ENCODE peak calls at places on chromosomes 11 and 22, in six cellular contexts. P is neuronal stem cell, M is IMR-90, C is H9, H is H1, L is mesendoderm. J is an unnamed sample.

GRCh38 chr11:122069946-122070345 is 46.1 kb downstream of the BLID start:
- DNase-seq in H (no peak), M (peak), L (peak), C (peak), P (peak), J (peak)

GRCh38 chr11:29481721-29482120 is 535.1 kb downstream of the KCNA4 start:
- DNase-seq in M (no peak), P (no peak), H (no peak), L (no peak), C (no peak), J (no peak)

GRCh38 chr11:128465946-128466688 is 121.2 kb downstream of the ETS1 start:
- DNase-seq in C (no peak), M (no peak), L (no peak), P (no peak), H (no peak), J (no peak)

GRCh38 chr11:119729581-119730346 is 764 bp upstream of the NECTIN1 start:
- DNase-seq in M (peak), L (peak), P (peak), H (peak), C (peak), J (peak)

GRCh38 chr22:39472570-39473556 is 16.1 kb downstream of the MGAT3 start:
- DNase-seq in P (no peak), H (no peak), M (no peak), C (peak), L (peak), J (no peak)

GRCh38 chr11:12133539-12134238 is 23.3 kb downstream of the MICAL2 start:
- DNase-seq in C (no peak), L (no peak), P (no peak), H (no peak), M (no peak), J (no peak)

GRCh38 chr11:57300785-57301184 is 24.0 kb downstream of the TNKS1BP1 start:
- DNase-seq in C (no peak), L (no peak), M (no peak), P (no peak), H (no peak), J (no peak)

GRCh38 chr11:68049509-68050370 is 10.9 kb downstream of the TCIRG1 start:
- DNase-seq in P (no peak), H (no peak), L (no peak), M (no peak), C (peak), J (no peak)

GRCh38 chr11:34627197-34627596 is 6.3 kb downstream of the EHF start:
- DNase-seq in M (no peak), L (no peak), P (no peak), H (no peak), C (no peak), J (no peak)

GRCh38 chr11:35593143-35593542 is 25.1 kb upstream of the FJX1 start:
- DNase-seq in M (peak), P (no peak), C (no peak), L (peak), H (no peak), J (peak)

GRCh38 chr11:125267548-125267947 is 103.0 kb downstream of the PKNOX2 start:
- DNase-seq in P (no peak), L (no peak), M (no peak), C (no peak), H (no peak), J (no peak)

GRCh38 chr11:27496461-27496860 is 10.1 kb downstream of the LIN7C start:
- DNase-seq in P (no peak), H (no peak), C (no peak), M (peak), L (no peak), J (no peak)

GRCh38 chr11:59857444-59858434 is 8.5 kb downstream of the TCN1 start:
- DNase-seq in P (no peak), M (no peak), C (no peak), L (peak), H (no peak), J (peak)

GRCh38 chr11:3047637-3048036 is 9.6 kb downstream of the CARS1 start:
- DNase-seq in M (no peak), C (no peak), L (no peak), H (no peak), P (no peak), J (no peak)

GRCh38 chr11:68900835-68901381 is 2.7 kb downstream of the MRPL21 start:
- DNase-seq in M (no peak), L (no peak), C (no peak), P (no peak), H (no peak), J (no peak)

GRCh38 chr22:19060356-19061009 is 61.7 kb downstream of the DGCR2 start:
- DNase-seq in C (no peak), P (no peak), M (peak), H (no peak), L (no peak), J (peak)

GRCh38 chr22:29470159-29470855 is 9.7 kb upstream of the NEFH start:
- DNase-seq in P (peak), L (peak), M (peak), H (peak), C (peak), J (peak)

GRCh38 chr11:69084371-69084770 is 35.6 kb downstream of the TPCN2 start:
- DNase-seq in M (no peak), C (no peak), P (no peak), L (no peak), H (no peak), J (no peak)

GRCh38 chr11:46444305-46444704 is 52.7 kb upstream of the CHRM4 start:
- DNase-seq in L (no peak), C (no peak), M (peak), P (no peak), H (no peak), J (no peak)

GRCh38 chr22:20524004-20524481 is 16.6 kb downstream of the MED15 start:
- DNase-seq in H (no peak), P (no peak), C (no peak), M (peak), L (no peak), J (peak)

GRCh38 chr11:69366591-69366990 is 72.6 kb downstream of the MYEOV start:
- DNase-seq in M (no peak), C (peak), H (no peak), L (no peak), P (no peak), J (no peak)

GRCh38 chr22:30606455-30607299 is at the start of gene TCN2:
- DNase-seq in P (peak), H (peak), L (peak), C (peak), M (peak), J (peak)

GRCh38 chr11:118791015-118791960 is at the start of gene DDX6:
- DNase-seq in C (peak), L (peak), M (peak), H (peak), P (peak), J (peak)

GRCh38 chr11:35006389-35007128 is 90.1 kb downstream of the PDHX start:
- DNase-seq in C (no peak), P (no peak), H (no peak), L (no peak), M (peak), J (no peak)

GRCh38 chr22:45226681-45227186 is 14.0 kb downstream of the KIAA0930 start:
- DNase-seq in M (no peak), H (no peak), L (no peak), P (no peak), C (peak), J (no peak)

GRCh38 chr11:60970369-60970774 is 1.1 kb upstream of the CD6 start:
- DNase-seq in P (no peak), H (peak), L (peak), M (peak), C (peak), J (peak)

GRCh38 chr11:31254411-31254810 is 115.1 kb downstream of the DCDC1 start:
- DNase-seq in M (no peak), L (no peak), C (no peak), H (no peak), P (no peak), J (no peak)

GRCh38 chr22:19766506-19767426 is 6.2 kb downstream of the TBX1 start:
- DNase-seq in C (peak), H (peak), M (no peak), P (no peak), L (peak), J (peak)

GRCh38 chr11:126843096-126843495 is 157.5 kb downstream of the KIRREL3 start:
- DNase-seq in P (no peak), C (no peak), L (no peak), M (no peak), H (no peak), J (no peak)

GRCh38 chr11:10267821-10268220 is 26.2 kb downstream of the SBF2 start:
- DNase-seq in C (no peak), P (no peak), H (no peak), M (no peak), L (no peak), J (no peak)

GRCh38 chr11:70641366-70641765 is 243.0 kb downstream of the CTTN start:
- DNase-seq in P (no peak), L (peak), H (no peak), M (no peak), C (peak), J (no peak)

GRCh38 chr11:14117632-14118031 is 155.1 kb downstream of the SPON1 start:
- DNase-seq in M (no peak), C (no peak), P (no peak), H (no peak), L (no peak), J (no peak)

GRCh38 chr11:106495046-106495445 is 417.6 kb downstream of the AASDHPPT start:
- DNase-seq in H (no peak), C (no peak), L (no peak), M (peak), P (no peak), J (peak)

GRCh38 chr11:96259053-96259837 is 83.8 kb downstream of the MAML2 start:
- DNase-seq in L (peak), M (peak), P (no peak), H (no peak), C (no peak), J (peak)

GRCh38 chr11:76670475-76671235 is at the start of gene LRRC32:
- DNase-seq in M (no peak), C (peak), L (peak), P (peak), H (peak), J (no peak)
- H2BK5ac ChIP-seq in M (no peak), C (no peak), L (no peak), P (no peak), H (no peak), J (no peak)

GRCh38 chr11:789951-790350 is at the start of gene CEND1:
- DNase-seq in P (peak), L (no peak), C (no peak), H (peak), M (peak), J (peak)
- H3K4me2 ChIP-seq in P (peak), L (no peak), C (no peak), H (peak), M (peak), J (no peak)

GRCh38 chr11:7986768-7987559 is at the start of gene EIF3F:
- DNase-seq in C (peak), H (peak), P (peak), M (peak), L (peak), J (peak)
- H2BK5ac ChIP-seq in C (no peak), H (peak), P (no peak), M (peak), L (peak), J (no peak)

DNA sequence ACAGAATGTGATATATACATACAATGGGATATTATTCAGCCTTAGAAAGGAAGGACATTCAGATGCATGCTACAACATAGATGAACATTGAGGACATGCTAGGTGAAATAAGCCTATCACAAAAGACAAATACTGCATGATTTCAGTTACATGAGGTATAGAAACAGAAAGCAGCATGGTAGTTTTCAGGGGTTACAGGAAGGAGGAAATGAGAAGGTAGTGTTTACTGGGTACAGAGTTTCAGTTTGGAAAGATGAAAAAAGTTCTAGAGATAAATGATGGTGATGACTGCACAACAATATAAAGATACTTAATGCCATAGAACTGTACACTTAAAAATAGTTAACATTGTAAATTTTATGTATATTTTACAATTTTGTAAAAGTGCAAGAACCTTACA is 266.7 kb upstream of the C11orf87 start:
- DNase-seq in M (no peak), P (no peak), C (no peak), L (no peak), H (no peak), J (no peak)
- H3K4me2 ChIP-seq in M (no peak), P (no peak), C (no peak), L (no peak), H (no peak), J (no peak)

DNA sequence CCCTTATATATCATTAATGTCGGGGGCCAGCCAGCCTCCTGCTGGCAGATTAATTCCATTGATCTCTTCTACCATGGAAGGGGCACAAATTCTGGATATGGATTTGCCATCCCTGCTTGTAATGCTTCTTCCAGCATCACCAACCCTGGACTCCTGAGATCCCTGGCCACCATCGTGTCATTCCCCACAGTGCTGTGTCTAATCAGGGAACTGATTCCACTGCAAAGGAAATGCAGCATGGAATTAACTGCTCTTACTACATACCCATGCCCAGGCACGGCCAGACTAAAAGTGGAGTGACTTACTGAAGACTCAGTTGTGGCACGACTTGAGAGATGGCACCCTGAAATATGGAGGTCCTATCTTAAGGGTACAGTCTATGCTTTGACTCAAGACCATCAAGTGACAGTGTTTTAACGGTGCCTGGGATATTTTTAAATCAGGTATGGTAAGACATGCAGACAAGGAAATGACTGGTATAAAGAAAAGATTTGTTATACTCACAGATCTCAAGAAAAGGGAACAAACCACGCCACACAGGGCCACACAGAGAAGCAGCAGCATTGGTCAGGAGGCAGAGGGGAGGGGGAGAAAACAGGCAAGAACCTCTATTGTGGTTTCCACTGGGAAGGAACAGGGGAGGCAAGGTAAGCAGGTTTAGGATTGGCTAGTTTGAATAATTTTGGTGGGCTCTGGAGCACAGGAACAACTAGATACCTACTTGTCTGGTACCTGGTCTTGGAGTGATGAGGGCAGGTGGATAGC is 65.1 kb downstream of the IGLL5 start:
- DNase-seq in H (no peak), M (no peak), L (no peak), C (no peak), P (no peak), J (no peak)
- H2BK5ac ChIP-seq in H (no peak), M (no peak), L (no peak), C (no peak), P (no peak), J (no peak)

DNA sequence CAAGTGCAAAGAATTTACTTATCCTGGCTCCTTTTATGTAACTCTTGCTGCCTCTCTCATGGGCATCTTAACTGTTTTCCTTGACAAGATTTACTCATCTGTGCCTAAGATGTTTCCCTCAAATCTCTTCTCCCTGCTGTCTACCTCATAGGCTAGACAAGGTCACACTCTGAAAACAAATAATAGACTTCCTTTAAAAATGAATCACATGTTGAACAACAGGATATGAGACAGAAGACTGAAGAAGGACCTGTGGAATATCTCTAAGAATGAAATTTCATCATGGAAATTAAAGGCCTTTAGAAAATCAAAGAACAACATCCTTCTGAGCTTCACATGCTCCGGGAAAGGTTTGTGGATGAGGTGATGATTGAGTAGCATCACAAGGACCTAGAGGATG is 6.0 kb upstream of the SCGB2A2 start:
- DNase-seq in L (no peak), P (no peak), H (no peak), C (no peak), M (peak), J (no peak)
- H3K4me2 ChIP-seq in L (no peak), P (no peak), H (no peak), C (no peak), M (no peak), J (no peak)

DNA sequence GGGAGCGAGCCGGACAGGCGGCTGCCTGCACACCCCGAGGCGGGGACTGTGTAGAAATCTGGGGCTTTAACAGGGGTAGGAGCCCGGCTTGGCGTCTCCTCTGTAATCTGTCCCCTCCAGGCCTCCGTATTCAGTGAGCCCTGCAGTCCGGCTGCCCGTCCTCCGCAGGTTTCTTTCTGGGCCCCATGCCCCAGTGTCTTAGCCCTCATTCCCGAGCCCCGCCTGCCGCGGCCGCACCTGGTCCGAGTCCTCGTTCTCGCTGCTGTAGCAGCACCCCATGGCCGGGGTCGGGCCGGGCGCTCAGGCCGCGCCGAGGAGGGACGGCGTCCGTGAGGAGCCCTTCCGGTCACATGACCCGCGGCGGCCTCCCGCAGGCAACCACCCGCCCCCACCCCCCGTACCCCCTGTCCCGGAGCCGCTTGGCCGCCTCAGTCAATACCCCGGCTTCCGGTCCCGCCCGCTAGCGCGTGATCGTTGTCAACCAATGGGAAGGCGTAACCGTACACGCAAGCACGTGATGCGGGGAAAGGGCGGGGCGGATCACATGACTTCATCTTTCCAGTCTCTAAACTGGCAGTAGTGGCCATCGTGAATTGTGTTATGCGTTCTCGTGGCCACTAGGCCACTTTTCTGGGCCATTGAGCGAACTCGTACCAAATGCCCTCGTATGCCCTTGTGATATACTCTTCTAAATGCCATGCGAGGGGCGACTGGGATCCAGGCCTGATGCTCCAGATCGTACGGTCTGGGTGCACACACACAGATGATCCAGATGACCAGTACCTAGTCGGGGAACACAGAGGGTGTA is at the start of gene LAMTOR1:
- DNase-seq in L (peak), M (peak), P (peak), C (peak), H (peak), J (peak)
- H2BK5ac ChIP-seq in L (peak), M (peak), P (peak), C (no peak), H (peak), J (peak)

DNA sequence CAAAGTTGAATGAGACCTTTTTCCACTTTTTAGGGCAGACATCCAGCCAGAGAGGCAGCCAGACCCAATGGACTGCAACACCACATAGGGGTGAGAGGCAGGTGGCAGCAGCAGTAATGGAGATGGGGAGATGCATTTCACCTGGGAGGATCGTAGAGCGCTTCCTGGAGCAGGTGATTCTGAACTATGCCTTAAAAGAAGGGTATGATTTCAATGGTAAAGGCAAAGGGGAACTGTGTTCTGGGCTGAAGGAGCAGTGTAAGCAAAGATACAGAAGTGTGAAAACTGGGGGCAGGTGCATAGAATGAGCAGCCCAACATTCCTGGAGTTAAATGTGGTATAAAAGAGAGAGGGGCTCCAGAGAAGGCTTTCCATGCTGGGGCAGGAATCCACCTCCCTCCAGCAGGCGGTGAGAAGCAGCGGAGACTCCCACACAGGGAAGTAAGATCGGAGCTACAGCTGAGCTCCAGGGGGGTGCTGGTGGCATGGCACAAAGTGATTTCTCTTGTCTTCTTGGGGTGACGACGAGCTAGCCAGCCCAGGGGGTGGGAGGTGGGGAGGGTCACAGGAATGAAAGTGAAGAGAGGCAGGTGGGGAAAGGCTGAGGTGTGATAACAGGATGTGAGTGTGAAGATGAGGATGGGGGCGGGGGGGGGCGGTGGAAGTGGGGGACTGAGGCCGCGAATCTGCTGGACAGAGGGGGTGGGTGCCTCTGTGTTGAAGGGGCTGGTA is 4.3 kb upstream of the SERHL2 start:
- DNase-seq in C (no peak), H (no peak), M (no peak), L (peak), P (no peak), J (no peak)
- H3K4me2 ChIP-seq in C (no peak), H (no peak), M (no peak), L (no peak), P (no peak), J (no peak)